ENCODE peak calls at places on chromosome 13, in seven cellular contexts. D is SK-N-SH, Y is K562, R is HCT116, S is Panc1, E is GM12878, X is HepG2. N is an unnamed sample.

GRCh38 chr13:70932511-70932910 is 824.3 kb upstream of the KLHL1 start:
- DNase-seq in E (no peak), S (no peak), R (no peak), X (no peak), D (no peak), Y (no peak), N (no peak)

GRCh38 chr13:27830010-27830409 is 37.7 kb downstream of the GSX1 start:
- DNase-seq in D (peak), E (no peak), R (peak), Y (peak), X (no peak), S (no peak), N (no peak)

GRCh38 chr13:22948421-22948820 is 232.4 kb upstream of the SGCG start:
- DNase-seq in Y (no peak), X (no peak), D (no peak), E (no peak), S (no peak), R (no peak), N (peak)

GRCh38 chr13:34030782-34031181 is 212.8 kb downstream of the RFC3 start:
- DNase-seq in Y (no peak), R (no peak), D (no peak), S (no peak), E (no peak), X (no peak), N (no peak)

GRCh38 chr13:35684432-35684831 is 207.9 kb upstream of the MAB21L1 start:
- DNase-seq in Y (no peak), E (no peak), S (no peak), X (no peak), R (no peak), D (no peak), N (no peak)

GRCh38 chr13:27355894-27356293 is 68.5 kb upstream of the GTF3A start:
- DNase-seq in D (no peak), X (no peak), E (no peak), R (no peak), S (no peak), Y (no peak), N (no peak)

GRCh38 chr13:62033932-62034331 is 618.3 kb upstream of the PCDH20 start:
- DNase-seq in E (no peak), R (no peak), X (no peak), D (no peak), S (no peak), Y (no peak), N (no peak)

GRCh38 chr13:47241446-47241845 is 344.6 kb upstream of the HTR2A start:
- DNase-seq in Y (no peak), S (no peak), D (no peak), R (no peak), E (no peak), X (no peak), N (no peak)

GRCh38 chr13:108269601-108270328 is at the start of gene TNFSF13B:
- DNase-seq in R (no peak), E (peak), Y (no peak), D (peak), S (no peak), X (peak), N (peak)
- TF ChIP-seq SIN3A in R (no peak), E (peak), Y (no peak), D (no peak), S (no peak), X (no peak), N (no peak)

GRCh38 chr13:113020323-113021080 is 51.5 kb downstream of the MCF2L start:
- DNase-seq in Y (no peak), E (no peak), D (no peak), S (no peak), R (no peak), X (no peak), N (no peak)
- TF ChIP-seq SIN3A in Y (no peak), E (no peak), D (no peak), S (no peak), R (no peak), X (no peak), N (no peak)

GRCh38 chr13:111006508-111007031 is 91.7 kb upstream of the ANKRD10 start:
- DNase-seq in Y (peak), D (no peak), S (no peak), R (no peak), E (no peak), X (no peak), N (no peak)

GRCh38 chr13:111004444-111004843 is 89.6 kb upstream of the ANKRD10 start:
- DNase-seq in E (no peak), Y (no peak), D (no peak), X (no peak), S (no peak), R (no peak), N (no peak)

GRCh38 chr13:111007209-111007608 is 92.3 kb upstream of the ANKRD10 start:
- DNase-seq in D (no peak), S (no peak), Y (no peak), X (no peak), R (no peak), E (no peak), N (no peak)

GRCh38 chr13:111005808-111006494 is 91.1 kb upstream of the ANKRD10 start:
- DNase-seq in X (no peak), E (no peak), S (no peak), R (no peak), D (no peak), Y (no peak), N (no peak)

GRCh38 chr13:111005364-111005763 is 90.5 kb upstream of the ANKRD10 start:
- DNase-seq in R (peak), D (no peak), X (no peak), Y (no peak), S (no peak), E (no peak), N (no peak)
- TF ChIP-seq SIN3A in R (peak), D (no peak), X (no peak), Y (no peak), S (no peak), E (no peak), N (no peak)

DNA sequence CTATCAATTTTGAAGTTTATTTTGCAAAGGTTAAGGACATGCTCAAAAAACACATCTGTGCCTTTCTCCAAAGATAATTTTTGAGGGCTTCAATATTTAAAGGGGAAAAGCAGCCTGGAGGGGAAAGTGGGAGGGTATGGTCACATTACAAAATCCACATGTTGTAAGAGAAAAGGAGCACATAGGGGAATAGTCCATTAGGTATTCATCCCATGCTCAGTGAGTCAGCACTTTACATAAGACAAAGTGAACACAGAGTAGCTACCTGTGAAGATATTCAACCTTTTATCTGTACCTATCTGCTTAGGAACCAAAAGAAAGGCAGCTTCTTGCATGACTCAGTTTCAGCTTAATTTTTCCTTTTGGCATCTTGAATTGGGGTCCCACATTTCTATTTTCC is 932.0 kb downstream of the SLITRK6 start:
- DNase-seq in X (peak), Y (no peak), D (no peak), R (no peak), S (no peak), E (no peak), N (no peak)
- TF ChIP-seq SIN3A in X (no peak), Y (no peak), D (no peak), R (no peak), S (no peak), E (no peak), N (no peak)

DNA sequence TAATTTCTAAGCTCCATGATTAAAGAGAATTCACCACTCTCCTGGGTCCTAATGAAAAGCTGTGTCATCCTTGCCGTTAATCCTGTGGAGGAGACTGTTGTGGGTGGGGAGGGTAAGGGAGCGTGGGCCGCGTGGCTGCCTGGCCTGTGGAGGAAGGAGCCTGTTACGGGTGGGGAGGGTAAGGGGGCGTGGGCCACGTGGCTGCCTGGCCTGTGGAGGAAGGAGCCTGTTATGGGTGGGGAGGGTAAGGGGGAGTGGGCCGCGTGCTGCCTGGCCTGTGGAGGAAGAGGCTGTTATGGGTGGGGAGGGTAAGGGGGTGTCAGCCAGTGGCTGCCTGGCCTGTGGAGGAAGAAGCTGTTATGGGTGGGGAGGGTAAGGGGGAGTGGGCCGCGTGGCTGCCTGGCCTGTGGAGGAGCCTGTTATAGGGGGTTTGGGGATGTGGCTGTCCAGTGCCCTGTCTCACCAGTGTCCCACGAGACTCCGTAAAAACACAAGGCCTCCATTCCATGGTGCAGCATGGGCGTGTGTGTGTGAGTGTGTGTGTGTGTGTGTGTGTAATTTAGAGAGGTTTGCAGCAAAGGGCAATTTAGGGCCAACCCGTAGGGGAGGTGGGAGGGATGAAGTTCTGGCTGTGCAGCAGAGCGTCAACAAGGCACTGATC is 15.6 kb upstream of the DCUN1D2 start:
- DNase-seq in R (no peak), Y (peak), E (no peak), S (no peak), X (no peak), D (no peak), N (no peak)
- TF ChIP-seq SIN3A in R (no peak), Y (no peak), E (no peak), S (no peak), X (no peak), D (no peak), N (no peak)

GRCh38 chr13:25384747-25385270 is 13.0 kb downstream of the ATP8A2 start:
- DNase-seq in S (no peak), D (no peak), R (no peak), E (no peak), X (no peak), Y (no peak), N (no peak)
- TF ChIP-seq SIN3A in S (no peak), D (no peak), R (no peak), E (no peak), X (no peak), Y (no peak), N (no peak)

GRCh38 chr13:114145256-114145655 is 12.8 kb upstream of the RASA3 start:
- DNase-seq in S (no peak), Y (no peak), D (peak), X (no peak), E (no peak), R (no peak), N (no peak)

GRCh38 chr13:114145722-114146121 is 13.3 kb upstream of the RASA3 start:
- DNase-seq in S (no peak), D (no peak), Y (no peak), R (no peak), X (no peak), E (no peak), N (no peak)

GRCh38 chr13:114142640-114143490 is 10.4 kb upstream of the RASA3 start:
- DNase-seq in R (no peak), D (peak), E (no peak), X (no peak), Y (peak), S (no peak), N (no peak)

GRCh38 chr13:114144606-114145244 is 12.3 kb upstream of the RASA3 start:
- DNase-seq in R (no peak), X (no peak), D (no peak), S (no peak), Y (no peak), E (no peak), N (no peak)

DNA sequence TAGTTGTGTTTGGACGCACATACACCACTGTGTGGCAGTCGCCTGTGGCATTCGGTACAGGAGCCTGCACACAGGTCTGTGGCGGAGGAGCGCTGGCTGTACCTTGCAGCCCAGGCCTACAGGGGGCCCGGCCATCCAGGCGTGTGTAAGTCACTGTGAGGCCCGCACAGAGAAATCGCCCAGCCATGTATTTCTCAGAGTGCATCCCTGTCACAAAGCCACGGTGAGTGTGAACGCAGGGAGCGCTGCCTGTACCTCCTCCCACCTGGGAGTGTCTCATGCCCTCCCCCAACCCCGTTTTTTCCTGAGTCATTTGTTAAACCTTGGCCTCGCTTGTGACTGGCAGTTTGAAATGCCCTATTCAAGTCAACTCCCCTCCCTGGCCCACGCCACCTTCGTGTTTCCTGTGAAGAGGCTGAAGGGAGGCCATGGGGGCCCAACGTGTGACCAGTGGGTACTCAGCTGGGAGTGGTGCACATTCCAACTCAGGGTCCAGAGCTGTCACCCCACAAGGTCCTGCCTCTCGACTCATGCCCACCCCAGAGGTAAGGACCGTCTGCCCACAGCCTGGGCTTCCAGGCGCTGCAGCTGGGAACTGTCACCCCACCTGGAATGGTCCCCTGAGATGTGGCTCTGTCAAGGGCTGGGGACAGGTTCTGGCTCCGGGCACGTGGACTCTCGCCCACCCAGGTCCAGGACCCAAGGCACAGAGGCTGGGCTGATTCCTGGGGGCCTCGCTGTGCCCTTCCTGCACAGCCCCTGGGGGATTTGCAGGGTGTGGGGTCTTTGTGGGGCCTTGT is 11.6 kb upstream of the RASA3 start:
- DNase-seq in S (no peak), D (peak), R (peak), Y (peak), X (peak), E (no peak), N (peak)
- TF ChIP-seq SIN3A in S (no peak), D (no peak), R (no peak), Y (no peak), X (no peak), E (no peak), N (no peak)

N was measured in H1.